ENCODE peak calls at places on chromosomes 5 and 9, in six cellular contexts. One of them, this sample, is unnamed.

GRCh38 chr5:10424124-10424731 is 17.5 kb upstream of the ROPN1L start:
- DNase-seq in GM13976: no peak
- DNase-seq in effector memory CD4-positive, alpha-beta T cell: no peak
- DNase-seq in heart left ventricle: no peak
- DNase-seq in activated gamma-delta T cell: no peak
- DNase-seq in nucleus accumbens: no peak
- DNase-seq in this sample: peak

GRCh38 chr9:19552693-19553092 is 143.9 kb downstream of the ACER2 start:
- DNase-seq in nucleus accumbens: no peak
- DNase-seq in heart left ventricle: no peak
- DNase-seq in effector memory CD4-positive, alpha-beta T cell: no peak
- DNase-seq in GM13976: no peak
- DNase-seq in activated gamma-delta T cell: no peak
- DNase-seq in this sample: no peak

GRCh38 chr5:174724484-174725260 is at the start of gene MSX2:
- DNase-seq in effector memory CD4-positive, alpha-beta T cell: no peak
- DNase-seq in heart left ventricle: peak
- DNase-seq in GM13976: no peak
- DNase-seq in nucleus accumbens: peak
- DNase-seq in activated gamma-delta T cell: no peak
- DNase-seq in this sample: peak

GRCh38 chr9:137836831-137837241 is 40.7 kb upstream of the CACNA1B start:
- DNase-seq in nucleus accumbens: no peak
- DNase-seq in effector memory CD4-positive, alpha-beta T cell: no peak
- DNase-seq in heart left ventricle: no peak
- DNase-seq in GM13976: no peak
- DNase-seq in activated gamma-delta T cell: no peak
- DNase-seq in this sample: no peak

GRCh38 chr5:81719743-81720142 is 31.2 kb downstream of the SSBP2 start:
- DNase-seq in activated gamma-delta T cell: no peak
- DNase-seq in GM13976: no peak
- DNase-seq in effector memory CD4-positive, alpha-beta T cell: no peak
- DNase-seq in nucleus accumbens: no peak
- DNase-seq in heart left ventricle: no peak
- DNase-seq in this sample: no peak

GRCh38 chr9:114434878-114435311 is 47.1 kb upstream of the AKNA start:
- DNase-seq in nucleus accumbens: peak
- DNase-seq in GM13976: peak
- DNase-seq in heart left ventricle: no peak
- DNase-seq in effector memory CD4-positive, alpha-beta T cell: no peak
- DNase-seq in activated gamma-delta T cell: no peak
- DNase-seq in this sample: peak

GRCh38 chr5:113047733-113048652 is 71.4 kb downstream of the DCP2 start:
- DNase-seq in heart left ventricle: peak
- DNase-seq in GM13976: peak
- DNase-seq in effector memory CD4-positive, alpha-beta T cell: no peak
- DNase-seq in nucleus accumbens: no peak
- DNase-seq in activated gamma-delta T cell: no peak
- DNase-seq in this sample: peak

GRCh38 chr5:1118738-1119137 is 6.9 kb upstream of the SLC12A7 start:
- DNase-seq in heart left ventricle: peak
- DNase-seq in GM13976: no peak
- DNase-seq in effector memory CD4-positive, alpha-beta T cell: no peak
- DNase-seq in activated gamma-delta T cell: no peak
- DNase-seq in nucleus accumbens: no peak
- DNase-seq in this sample: no peak

GRCh38 chr5:129057329-129057728 is 37.2 kb upstream of the ISOC1 start:
- DNase-seq in activated gamma-delta T cell: no peak
- DNase-seq in GM13976: no peak
- DNase-seq in effector memory CD4-positive, alpha-beta T cell: no peak
- DNase-seq in heart left ventricle: no peak
- DNase-seq in nucleus accumbens: no peak
- DNase-seq in this sample: no peak

GRCh38 chr9:86839522-86839921 is 107.8 kb downstream of the GAS1 start:
- DNase-seq in effector memory CD4-positive, alpha-beta T cell: no peak
- DNase-seq in nucleus accumbens: no peak
- DNase-seq in heart left ventricle: no peak
- DNase-seq in activated gamma-delta T cell: no peak
- DNase-seq in GM13976: no peak
- DNase-seq in this sample: no peak

GRCh38 chr5:25993701-25994100 is 1044.7 kb downstream of the CDH9 start:
- DNase-seq in GM13976: no peak
- DNase-seq in effector memory CD4-positive, alpha-beta T cell: no peak
- DNase-seq in activated gamma-delta T cell: no peak
- DNase-seq in heart left ventricle: no peak
- DNase-seq in nucleus accumbens: no peak
- DNase-seq in this sample: no peak

GRCh38 chr9:109381011-109381729 is 60.3 kb upstream of the EPB41L4B start:
- DNase-seq in heart left ventricle: no peak
- DNase-seq in effector memory CD4-positive, alpha-beta T cell: no peak
- DNase-seq in nucleus accumbens: no peak
- DNase-seq in activated gamma-delta T cell: no peak
- DNase-seq in GM13976: peak
- DNase-seq in this sample: no peak

GRCh38 chr9:84617415-84617814 is 52.1 kb upstream of the NTRK2 start:
- DNase-seq in heart left ventricle: no peak
- DNase-seq in effector memory CD4-positive, alpha-beta T cell: no peak
- DNase-seq in nucleus accumbens: no peak
- DNase-seq in GM13976: no peak
- DNase-seq in activated gamma-delta T cell: no peak
- DNase-seq in this sample: no peak

GRCh38 chr9:2809692-2810423 is 34.0 kb downstream of the PUM3 start:
- DNase-seq in heart left ventricle: no peak
- DNase-seq in GM13976: no peak
- DNase-seq in effector memory CD4-positive, alpha-beta T cell: no peak
- DNase-seq in activated gamma-delta T cell: no peak
- DNase-seq in nucleus accumbens: no peak
- DNase-seq in this sample: no peak

GRCh38 chr9:91766301-91766700 is 183.7 kb downstream of the ROR2 start:
- DNase-seq in effector memory CD4-positive, alpha-beta T cell: no peak
- DNase-seq in GM13976: no peak
- DNase-seq in heart left ventricle: no peak
- DNase-seq in nucleus accumbens: no peak
- DNase-seq in activated gamma-delta T cell: no peak
- DNase-seq in this sample: no peak

GRCh38 chr5:80904533-80905187 is 55.5 kb upstream of the RASGRF2 start:
- DNase-seq in activated gamma-delta T cell: no peak
- DNase-seq in heart left ventricle: no peak
- DNase-seq in GM13976: no peak
- DNase-seq in effector memory CD4-positive, alpha-beta T cell: no peak
- DNase-seq in nucleus accumbens: no peak
- DNase-seq in this sample: no peak

GRCh38 chr9:125910286-125910685 is 163.1 kb downstream of the PBX3 start:
- DNase-seq in heart left ventricle: no peak
- DNase-seq in activated gamma-delta T cell: no peak
- DNase-seq in GM13976: no peak
- DNase-seq in effector memory CD4-positive, alpha-beta T cell: no peak
- DNase-seq in nucleus accumbens: no peak
- DNase-seq in this sample: no peak

GRCh38 chr9:91164724-91165520 is 196.8 kb downstream of the AUH start:
- DNase-seq in GM13976: no peak
- DNase-seq in effector memory CD4-positive, alpha-beta T cell: peak
- DNase-seq in heart left ventricle: peak
- DNase-seq in activated gamma-delta T cell: peak
- DNase-seq in nucleus accumbens: no peak
- DNase-seq in this sample: peak

GRCh38 chr9:98520221-98520920 is 188.4 kb downstream of the GABBR2 start:
- DNase-seq in heart left ventricle: no peak
- DNase-seq in GM13976: no peak
- DNase-seq in effector memory CD4-positive, alpha-beta T cell: no peak
- DNase-seq in nucleus accumbens: no peak
- DNase-seq in activated gamma-delta T cell: no peak
- DNase-seq in this sample: no peak

GRCh38 chr9:34332370-34332964 is 3.1 kb downstream of the NUDT2 start:
- DNase-seq in heart left ventricle: no peak
- DNase-seq in effector memory CD4-positive, alpha-beta T cell: no peak
- DNase-seq in nucleus accumbens: peak
- DNase-seq in GM13976: no peak
- DNase-seq in activated gamma-delta T cell: no peak
- DNase-seq in this sample: peak

GRCh38 chr5:143880178-143880577 is 68.2 kb downstream of the HMHB1 start:
- DNase-seq in activated gamma-delta T cell: no peak
- DNase-seq in heart left ventricle: no peak
- DNase-seq in effector memory CD4-positive, alpha-beta T cell: no peak
- DNase-seq in GM13976: no peak
- DNase-seq in nucleus accumbens: no peak
- DNase-seq in this sample: no peak

GRCh38 chr9:114315723-114316363 is 7.1 kb upstream of the ORM1 start:
- DNase-seq in effector memory CD4-positive, alpha-beta T cell: no peak
- DNase-seq in heart left ventricle: no peak
- DNase-seq in GM13976: no peak
- DNase-seq in activated gamma-delta T cell: no peak
- DNase-seq in nucleus accumbens: no peak
- DNase-seq in this sample: no peak

GRCh38 chr5:176535655-176536131 is 1.5 kb downstream of the RNF44 start:
- DNase-seq in heart left ventricle: peak
- DNase-seq in effector memory CD4-positive, alpha-beta T cell: no peak
- DNase-seq in activated gamma-delta T cell: no peak
- DNase-seq in nucleus accumbens: no peak
- DNase-seq in GM13976: no peak
- DNase-seq in this sample: no peak

GRCh38 chr9:35690447-35691324 is 961 bp upstream of the TPM2 start:
- DNase-seq in GM13976: peak
- DNase-seq in activated gamma-delta T cell: no peak
- DNase-seq in nucleus accumbens: peak
- DNase-seq in effector memory CD4-positive, alpha-beta T cell: no peak
- DNase-seq in heart left ventricle: peak
- DNase-seq in this sample: peak

GRCh38 chr9:81687521-81688261 is 1.7 kb downstream of the TLE1 start:
- DNase-seq in nucleus accumbens: no peak
- DNase-seq in effector memory CD4-positive, alpha-beta T cell: no peak
- DNase-seq in GM13976: peak
- DNase-seq in heart left ventricle: peak
- DNase-seq in activated gamma-delta T cell: no peak
- DNase-seq in this sample: no peak

GRCh38 chr5:14296533-14297331 is 153.6 kb downstream of the TRIO start:
- DNase-seq in nucleus accumbens: no peak
- DNase-seq in heart left ventricle: no peak
- DNase-seq in activated gamma-delta T cell: no peak
- DNase-seq in effector memory CD4-positive, alpha-beta T cell: no peak
- DNase-seq in GM13976: no peak
- DNase-seq in this sample: peak

GRCh38 chr9:94623253-94623652 is 16.1 kb downstream of the FBP1 start:
- DNase-seq in effector memory CD4-positive, alpha-beta T cell: no peak
- DNase-seq in activated gamma-delta T cell: no peak
- DNase-seq in heart left ventricle: no peak
- DNase-seq in nucleus accumbens: no peak
- DNase-seq in GM13976: peak
- DNase-seq in this sample: no peak

GRCh38 chr5:121841900-121842299 is 9.8 kb upstream of the FTMT start:
- DNase-seq in nucleus accumbens: no peak
- DNase-seq in GM13976: no peak
- DNase-seq in activated gamma-delta T cell: no peak
- DNase-seq in heart left ventricle: no peak
- DNase-seq in effector memory CD4-positive, alpha-beta T cell: no peak
- DNase-seq in this sample: no peak

GRCh38 chr5:110900829-110901228 is 162.0 kb downstream of the SLC25A46 start:
- DNase-seq in GM13976: no peak
- DNase-seq in activated gamma-delta T cell: no peak
- DNase-seq in heart left ventricle: no peak
- DNase-seq in effector memory CD4-positive, alpha-beta T cell: no peak
- DNase-seq in nucleus accumbens: no peak
- DNase-seq in this sample: no peak

GRCh38 chr5:16617272-16617973 is 626 bp upstream of the RETREG1 start:
- DNase-seq in effector memory CD4-positive, alpha-beta T cell: peak
- DNase-seq in nucleus accumbens: no peak
- DNase-seq in activated gamma-delta T cell: peak
- DNase-seq in GM13976: no peak
- DNase-seq in heart left ventricle: peak
- DNase-seq in this sample: no peak

GRCh38 chr5:132747693-132748440 is 641 bp downstream of the CCNI2 start:
- DNase-seq in GM13976: peak
- DNase-seq in heart left ventricle: no peak
- DNase-seq in nucleus accumbens: no peak
- DNase-seq in activated gamma-delta T cell: peak
- DNase-seq in effector memory CD4-positive, alpha-beta T cell: peak
- DNase-seq in this sample: no peak

GRCh38 chr5:73160239-73160671 is 12.7 kb upstream of the TMEM174 start:
- DNase-seq in nucleus accumbens: no peak
- DNase-seq in heart left ventricle: no peak
- DNase-seq in activated gamma-delta T cell: no peak
- DNase-seq in effector memory CD4-positive, alpha-beta T cell: no peak
- DNase-seq in GM13976: no peak
- DNase-seq in this sample: no peak

This sample was measured in hippocampal formation.